ENCODE peak calls at places on chromosomes 11 and 22, in five cellular contexts. J, T, Q, W and N are unnamed samples.

GRCh38 chr11:132744771-132745170 is 787.5 kb downstream of the OPCML start:
- DNase-seq in J (peak; percentile 59), T (no peak), Q (no peak), W (peak; percentile 71), N (no peak)

GRCh38 chr11:102177126-102177525 is 66.9 kb downstream of the YAP1 start:
- DNase-seq in J (peak; percentile 47), T (no peak), Q (no peak), W (no peak), N (no peak)

GRCh38 chr22:24068377-24068680 is 57.2 kb downstream of the CABIN1 start:
- DNase-seq in J (no peak), T (no peak), Q (no peak), W (no peak), N (no peak)

GRCh38 chr11:57761301-57762234 is at the start of gene CTNND1:
- DNase-seq in J (peak; percentile 98), T (peak; percentile 99), Q (peak; percentile 92), W (peak; percentile 96), N (peak; percentile 64)

GRCh38 chr11:45885274-45885920 is at the start of gene MAPK8IP1:
- DNase-seq in J (no peak), T (peak; percentile 17), Q (peak; percentile 60), W (no peak), N (no peak)

GRCh38 chr11:78379039-78379670 is 38.5 kb downstream of the GAB2 start:
- DNase-seq in J (peak; percentile 19), T (no peak), Q (no peak), W (no peak), N (no peak)

GRCh38 chr11:130043575-130043974 is 26.1 kb upstream of the APLP2 start:
- DNase-seq in J (no peak), T (no peak), Q (no peak), W (no peak), N (no peak)

GRCh38 chr11:77026236-77026635 is 8.0 kb upstream of the B3GNT6 start:
- DNase-seq in J (no peak), T (no peak), Q (no peak), W (no peak), N (no peak)

GRCh38 chr11:6320411-6321207 is at the start of gene CAVIN3:
- DNase-seq in J (peak; percentile 85), T (peak; percentile 93), Q (peak; percentile 67), W (peak; percentile 78), N (peak; percentile 52)

GRCh38 chr11:82790723-82791487 is 57.2 kb upstream of the FAM181B start:
- DNase-seq in J (no peak), T (peak; percentile 1), Q (no peak), W (peak; percentile 53), N (no peak)

GRCh38 chr22:31272522-31273446 is 19.5 kb downstream of the PIK3IP1 start:
- DNase-seq in J (peak; percentile 67), T (peak; percentile 70), Q (peak; percentile 55), W (no peak), N (no peak)

GRCh38 chr11:416757-417621 is 2.2 kb upstream of the SIGIRR start:
- DNase-seq in J (no peak), T (no peak), Q (peak; percentile 79), W (no peak), N (no peak)

GRCh38 chr11:127056338-127056971 is 55.9 kb upstream of the KIRREL3 start:
- DNase-seq in J (no peak), T (no peak), Q (no peak), W (no peak), N (no peak)

GRCh38 chr11:77141034-77141433 is 13.0 kb downstream of the MYO7A start:
- DNase-seq in J (peak; percentile 91), T (peak; percentile 45), Q (no peak), W (peak; percentile 78), N (no peak)

GRCh38 chr11:64619811-64620285 is 28.8 kb downstream of the SLC22A12 start:
- DNase-seq in J (peak; percentile 49), T (peak; percentile 38), Q (no peak), W (peak; percentile 22), N (no peak)

GRCh38 chr11:76323804-76324203 is 57.1 kb downstream of the THAP12 start:
- DNase-seq in J (no peak), T (no peak), Q (no peak), W (no peak), N (no peak)

GRCh38 chr11:64090811-64091516 is 55.2 kb downstream of the FLRT1 start:
- DNase-seq in J (peak; percentile 43), T (peak; percentile 80), Q (no peak), W (no peak), N (no peak)

GRCh38 chr22:32858121-32858703 is 56.7 kb downstream of the TIMP3 start:
- DNase-seq in J (no peak), T (no peak), Q (no peak), W (no peak), N (no peak)

GRCh38 chr11:46079662-46080061 is 41.6 kb downstream of the PHF21A start:
- DNase-seq in J (no peak), T (no peak), Q (no peak), W (no peak), N (no peak)

GRCh38 chr11:118166641-118167040 is 9.8 kb downstream of the SCN2B start:
- DNase-seq in J (no peak), T (no peak), Q (no peak), W (no peak), N (no peak)

GRCh38 chr11:93031386-93031785 is 61.9 kb downstream of the MTNR1B start:
- DNase-seq in J (peak; percentile 82), T (no peak), Q (no peak), W (peak; percentile 92), N (no peak)

GRCh38 chr11:133115099-133115498 is 417.2 kb downstream of the OPCML start:
- DNase-seq in J (no peak), T (no peak), Q (no peak), W (no peak), N (no peak)

GRCh38 chr11:28878025-28878424 is 769.8 kb downstream of the METTL15 start:
- DNase-seq in J (peak; percentile 14), T (no peak), Q (no peak), W (no peak), N (no peak)

GRCh38 chr11:3866836-3867208 is 11.4 kb downstream of the STIM1 start:
- DNase-seq in J (no peak), T (no peak), Q (no peak), W (no peak), N (no peak)

GRCh38 chr11:86938900-86939880 is 16.0 kb downstream of the FZD4 start:
- DNase-seq in J (peak; percentile 68), T (peak; percentile 76), Q (no peak), W (no peak), N (no peak)

DNA sequence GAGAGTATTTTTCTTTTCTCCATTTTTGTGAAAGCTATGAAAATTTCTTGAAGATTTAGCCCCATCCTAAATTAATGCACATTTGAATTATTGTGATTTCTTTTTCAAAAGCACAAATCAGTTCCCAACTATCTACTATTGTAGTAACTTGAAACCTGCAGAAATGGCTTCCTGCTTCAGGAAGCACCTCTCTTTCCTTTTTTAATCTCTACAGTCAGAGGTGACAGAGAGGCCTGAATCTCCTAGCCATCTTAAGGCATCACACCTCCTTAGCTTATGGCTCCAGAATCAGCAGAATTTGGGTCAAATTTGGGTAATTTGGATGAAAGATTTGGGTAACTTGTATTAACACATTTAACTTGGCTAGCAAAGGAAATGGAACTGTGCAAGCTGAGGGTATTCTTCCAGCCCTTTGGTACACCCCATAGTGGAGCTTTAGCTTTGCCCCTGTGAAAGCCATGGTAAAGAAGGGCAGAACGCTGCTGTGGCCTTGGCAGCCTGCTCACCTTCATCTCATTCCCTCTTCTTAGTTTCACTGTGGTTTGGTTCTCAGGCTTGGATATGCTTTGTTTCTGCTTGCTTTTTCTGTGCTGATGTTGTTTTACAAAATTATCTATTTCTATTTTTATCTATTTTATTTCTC is 16.2 kb downstream of the TBCEL start:
- DNase-seq in J (no peak), T (no peak), Q (no peak), W (no peak), N (no peak)
- H4K20me1 ChIP-seq in J (peaks cover 11% of the 10 kb centered on the region), T (no peaks in the 10 kb centered on the region), Q (no peaks in the 10 kb centered on the region), W (peaks cover 72% of the 10 kb centered on the region), N (no peaks in the 10 kb centered on the region)

DNA sequence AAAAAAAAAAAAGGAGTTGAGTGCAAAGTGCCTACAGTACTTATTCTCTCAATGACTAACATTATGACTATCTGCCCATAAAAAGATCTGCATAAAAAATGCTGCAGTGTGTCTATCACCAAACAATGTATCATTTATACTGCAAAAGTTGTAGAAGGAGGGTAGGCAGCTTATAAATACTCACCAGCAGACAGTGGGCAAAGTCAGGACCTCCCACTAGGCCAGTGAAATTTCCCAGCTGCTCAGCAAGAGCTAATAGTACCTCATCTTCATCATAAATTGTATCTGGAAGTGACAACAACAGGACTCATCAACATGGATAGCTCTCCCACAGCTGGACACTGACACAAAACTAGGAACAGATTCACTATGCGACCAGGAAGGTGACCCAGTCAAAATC is 1.6 kb downstream of the PPP2R1B start:
- DNase-seq in J (peak; percentile 51), T (peak; percentile 40), Q (no peak), W (no peak), N (no peak)
- H3K4me3 ChIP-seq in J (peak overlapping the region; percentile 83), T (peak overlapping the region; percentile 91), Q (peak overlapping the region; percentile 66), W (peak overlapping the region; percentile 92), N (peak overlapping the region; percentile 91)

GRCh38 chr11:71964641-71965040 is 34.1 kb upstream of the IL18BP start:
- DNase-seq in J (no peak), T (no peak), Q (no peak), W (no peak), N (no peak)
- H4K20me1 ChIP-seq in J (peaks cover 14% of the 10 kb centered on the region), T (no peaks in the 10 kb centered on the region), Q (no peaks in the 10 kb centered on the region), W (peaks cover 34% of the 10 kb centered on the region), N (no peaks in the 10 kb centered on the region)

GRCh38 chr11:47765086-47765485 is 2.1 kb downstream of the FNBP4 start:
- DNase-seq in J (peak; percentile 13), T (no peak), Q (no peak), W (peak; percentile 27), N (no peak)
- H3K4me3 ChIP-seq in J (no peak overlapping the region), T (peak overlapping the region; percentile 94), Q (peak overlapping the region; percentile 81), W (peak overlapping the region; percentile 99), N (no peak overlapping the region)

DNA sequence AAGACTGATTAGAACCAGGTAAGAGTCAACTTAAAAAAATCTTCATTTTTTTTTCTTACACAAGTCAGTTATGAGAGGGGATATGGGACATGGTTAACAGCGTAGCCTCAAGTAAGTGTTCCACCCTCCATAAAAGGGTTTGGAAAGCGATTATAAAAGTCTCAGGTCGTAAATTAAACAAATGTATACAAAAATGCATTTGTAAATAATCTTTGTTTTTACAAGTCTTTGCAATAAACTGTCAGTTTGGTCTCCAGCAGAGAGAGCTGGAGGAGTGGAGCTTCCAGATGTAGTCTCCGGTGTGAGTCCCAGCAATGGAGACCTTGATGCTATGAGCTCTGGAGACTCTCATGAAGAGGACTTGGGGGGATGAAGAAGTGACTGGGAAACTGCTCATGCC is 99.8 kb upstream of the TP53AIP1 start:
- DNase-seq in J (no peak), T (no peak), Q (no peak), W (no peak), N (no peak)
- H4K20me1 ChIP-seq in J (no peaks in the 10 kb centered on the region), T (no peaks in the 10 kb centered on the region), Q (no peaks in the 10 kb centered on the region), W (no peaks in the 10 kb centered on the region), N (no peaks in the 10 kb centered on the region)

GRCh38 chr11:94771390-94771789 is 3.2 kb downstream of the AMOTL1 start:
- DNase-seq in J (no peak), T (no peak), Q (no peak), W (no peak), N (no peak)
- H3K4me3 ChIP-seq in J (no peak overlapping the region), T (no peak overlapping the region), Q (peak overlapping the region; percentile 95), W (no peak overlapping the region), N (no peak overlapping the region)

GRCh38 chr22:17098379-17098819 is 13.6 kb downstream of the IL17RA start:
- DNase-seq in J (no peak), T (no peak), Q (no peak), W (no peak), N (no peak)
- H4K20me1 ChIP-seq in J (peaks cover 24% of the 10 kb centered on the region), T (peaks cover 2% of the 10 kb centered on the region), Q (no peaks in the 10 kb centered on the region), W (peaks cover 51% of the 10 kb centered on the region), N (peaks cover 3% of the 10 kb centered on the region)